ENCODE peak calls at places on chromosomes 16 and 17, in eight cellular contexts. W is stimulated activated CD8-positive, alpha-beta memory T cell treated with anti-CD3 and anti-CD28 coated beads, Interleukin-4, amount 100 ng/mL, for 1 hour; S is lung microvascular endothelial cell; R is suprapubic skin; M is NCI-H146; Y is activated CD8-positive, alpha-beta T cell treated with anti-CD3 and anti-CD28 coated beads, Interleukin-2, amount 10 ng/mL, durations not matched to agents 7 days and 5 days; B is CD4-positive, alpha-beta memory T cell; O is dorsolateral prefrontal cortex. I is an unnamed sample.

GRCh38 chr17:77110006-77110374 is 30.8 kb upstream of the SEC14L1 start:
- DNase-seq in S (peak; percentile 99), Y (peak; percentile 40), B (no peak), R (no peak), M (no peak), O (no peak), W (no peak), I (peak; percentile 100)

GRCh38 chr16:53282328-53282727 is 151.9 kb upstream of the RBL2 start:
- DNase-seq in B (no peak), W (no peak), R (no peak), Y (no peak), O (no peak), M (no peak), S (no peak), I (no peak)

GRCh38 chr16:55294947-55295346 is 29.1 kb upstream of the IRX6 start:
- DNase-seq in M (no peak), B (no peak), W (no peak), R (no peak), Y (no peak), O (no peak), S (no peak), I (no peak)

GRCh38 chr17:48223945-48224344 is 116.4 kb downstream of the SNX11 start:
- DNase-seq in O (no peak), W (no peak), S (no peak), M (no peak), B (no peak), R (no peak), Y (no peak), I (no peak)

GRCh38 chr16:48194828-48195566 is 39.2 kb upstream of the ABCC12 start:
- DNase-seq in R (no peak), O (no peak), M (peak; percentile 25), Y (no peak), S (peak; percentile 32), B (no peak), W (no peak), I (peak; percentile 7)

GRCh38 chr17:82300707-82301270 is 16.6 kb downstream of the CD7 start:
- DNase-seq in B (peak; percentile 67), O (peak; percentile 30), Y (peak; percentile 77), S (peak; percentile 61), M (peak; percentile 42), R (peak; percentile 82), W (no peak), I (no peak)

GRCh38 chr17:61454095-61454931 is 2.1 kb downstream of the TBX4 start:
- DNase-seq in W (no peak), S (no peak), M (no peak), Y (no peak), B (no peak), O (no peak), R (no peak), I (no peak)

GRCh38 chr17:67202503-67202902 is 42.5 kb downstream of the HELZ start:
- DNase-seq in W (no peak), Y (no peak), S (no peak), B (no peak), O (no peak), M (no peak), R (no peak), I (no peak)

GRCh38 chr17:35892091-35892637 is 12.0 kb upstream of the CCL5 start:
- DNase-seq in S (peak; percentile 37), R (no peak), Y (peak; percentile 54), O (no peak), W (peak; percentile 54), M (no peak), B (no peak), I (no peak)

GRCh38 chr17:57355090-57355859 is 99.0 kb downstream of the MSI2 start:
- DNase-seq in W (no peak), O (no peak), B (no peak), M (no peak), S (no peak), R (no peak), Y (no peak), I (no peak)

GRCh38 chr17:50636145-50636803 is 1.6 kb downstream of the ABCC3 start:
- DNase-seq in Y (no peak), M (no peak), O (no peak), R (no peak), B (no peak), W (no peak), S (no peak), I (no peak)

GRCh38 chr17:35293151-35293837 is 50.4 kb downstream of the SLFN5 start:
- DNase-seq in S (no peak), R (no peak), M (no peak), B (no peak), W (no peak), Y (no peak), O (no peak), I (no peak)

GRCh38 chr17:56257075-56257474 is 103.8 kb downstream of the ANKFN1 start:
- DNase-seq in Y (no peak), R (no peak), W (no peak), O (no peak), B (no peak), M (no peak), S (no peak), I (no peak)

GRCh38 chr16:46918905-46919792 is 35.0 kb downstream of the GPT2 start:
- DNase-seq in S (no peak), B (no peak), O (no peak), W (no peak), Y (no peak), M (peak; percentile 90), R (no peak), I (no peak)

GRCh38 chr16:25140459-25140858 is 28.9 kb downstream of the LCMT1 start:
- DNase-seq in R (no peak), W (no peak), B (no peak), O (no peak), S (no peak), Y (no peak), M (no peak), I (no peak)

GRCh38 chr16:85894266-85894665 is 4.7 kb upstream of the IRF8 start:
- DNase-seq in B (no peak), W (no peak), Y (no peak), O (no peak), S (no peak), R (no peak), M (no peak), I (no peak)

GRCh38 chr17:69103557-69104233 is 38.0 kb downstream of the ABCA6 start:
- DNase-seq in S (no peak), B (no peak), Y (no peak), R (no peak), O (no peak), M (peak; percentile 94), W (no peak), I (no peak)

GRCh38 chr17:43368740-43369506 is 29.9 kb upstream of the ARL4D start:
- DNase-seq in B (peak; percentile 70), W (peak; percentile 24), R (peak; percentile 92), M (peak; percentile 85), O (peak; percentile 77), Y (peak; percentile 70), S (peak; percentile 82), I (peak; percentile 20)

GRCh38 chr17:72069744-72070143 is 51.1 kb upstream of the SOX9 start:
- DNase-seq in R (no peak), S (no peak), Y (no peak), O (no peak), B (no peak), W (no peak), M (no peak), I (no peak)

GRCh38 chr17:12282056-12282455 is 261.4 kb downstream of the MAP2K4 start:
- DNase-seq in B (no peak), Y (no peak), O (no peak), M (no peak), W (no peak), R (no peak), S (no peak), I (peak; percentile 27)

GRCh38 chr17:17258011-17258410 is 21.0 kb upstream of the FLCN start:
- DNase-seq in O (no peak), R (no peak), Y (no peak), W (no peak), B (no peak), S (no peak), M (no peak), I (no peak)

GRCh38 chr17:79883202-79883601 is 44.0 kb upstream of the CBX4 start:
- DNase-seq in M (no peak), S (no peak), O (no peak), B (no peak), R (no peak), Y (no peak), W (no peak), I (no peak)

GRCh38 chr16:83390759-83391158 is 417.0 kb upstream of the HSBP1 start:
- DNase-seq in W (no peak), O (no peak), M (no peak), B (no peak), S (no peak), Y (no peak), R (no peak), I (no peak)

GRCh38 chr17:41800601-41801373 is 11.0 kb downstream of the P3H4 start:
- DNase-seq in R (peak; percentile 80), M (peak; percentile 91), B (no peak), O (no peak), Y (no peak), W (no peak), S (no peak), I (no peak)

GRCh38 chr16:85823328-85823920 is 23.9 kb downstream of the COX4I1 start:
- DNase-seq in B (no peak), W (no peak), Y (no peak), M (no peak), S (no peak), R (no peak), O (no peak), I (no peak)

GRCh38 chr16:55656695-55657092 is 906 bp downstream of the SLC6A2 start:
- DNase-seq in O (no peak), M (no peak), B (no peak), W (no peak), Y (no peak), R (no peak), S (no peak), I (no peak)

GRCh38 chr16:74984194-74984669 is 691 bp downstream of the WDR59 start:
- DNase-seq in Y (peak; percentile 34), B (peak; percentile 29), R (no peak), O (no peak), M (peak; percentile 15), W (no peak), S (peak; percentile 43), I (no peak)

GRCh38 chr16:81284995-81285600 is 29.7 kb upstream of the GAN start:
- DNase-seq in O (no peak), R (no peak), B (no peak), S (no peak), W (no peak), M (no peak), Y (no peak), I (no peak)

GRCh38 chr16:66728117-66728787 is 23.2 kb downstream of the DYNC1LI2 start:
- DNase-seq in R (no peak), S (peak; percentile 69), O (peak; percentile 45), W (no peak), M (peak; percentile 49), B (peak; percentile 42), Y (peak; percentile 44), I (peak; percentile 31)

GRCh38 chr17:2215616-2216364 is 87.8 kb downstream of the SMG6 start:
- DNase-seq in B (peak; percentile 76), M (no peak), S (peak; percentile 88), W (peak; percentile 49), R (peak; percentile 79), Y (peak; percentile 87), O (no peak), I (no peak)

GRCh38 chr17:9229160-9229825 is 208.0 kb downstream of the NTN1 start:
- DNase-seq in M (no peak), W (no peak), R (peak; percentile 61), Y (no peak), B (no peak), S (no peak), O (no peak), I (no peak)

GRCh38 chr17:44673893-44674292 is 15.7 kb downstream of the CCDC43 start:
- DNase-seq in W (no peak), R (no peak), M (no peak), S (no peak), B (no peak), O (no peak), Y (no peak), I (no peak)

GRCh38 chr16:4538067-4538385 is 547 bp downstream of the CDIP1 start:
- DNase-seq in M (no peak), W (no peak), S (no peak), O (no peak), Y (no peak), B (no peak), R (no peak), I (no peak)

GRCh38 chr17:64196626-64197025 is 66.4 kb downstream of the TEX2 start:
- DNase-seq in R (no peak), Y (no peak), B (no peak), O (no peak), W (no peak), S (peak; percentile 71), M (no peak), I (no peak)

I was measured in glomerular endothelial cell.